ENCODE peak calls at places on chromosome 12, in four cellular contexts. S is IMR-90, Z is H1, X is H9. W is an unnamed sample.

GRCh38 chr12:104733717-104734175 is 224.3 kb downstream of the SLC41A2 start:
- DNase-seq in S (no peak), Z (no peak), X (peak), W (peak)

GRCh38 chr12:52543985-52544888 is 8.7 kb downstream of the KRT71 start:
- DNase-seq in Z (no peak), S (no peak), X (peak), W (no peak)

GRCh38 chr12:120996133-120996746 is 17.9 kb downstream of the HNF1A start:
- DNase-seq in X (no peak), S (no peak), Z (no peak), W (no peak)

GRCh38 chr12:52019123-52019770 is 12.5 kb downstream of the TAMALIN start:
- DNase-seq in Z (no peak), S (no peak), X (no peak), W (no peak)

GRCh38 chr12:47855502-47855901 is 35.8 kb upstream of the HDAC7 start:
- DNase-seq in Z (no peak), X (peak), S (no peak), W (no peak)

GRCh38 chr12:29893002-29893401 is 109.3 kb upstream of the TMTC1 start:
- DNase-seq in X (no peak), S (no peak), Z (no peak), W (no peak)

GRCh38 chr12:131349397-131350127 is 361.3 kb upstream of the SFSWAP start:
- DNase-seq in X (peak), Z (no peak), S (no peak), W (no peak)

GRCh38 chr12:5562581-5562980 is 130.7 kb downstream of the NTF3 start:
- DNase-seq in Z (no peak), S (no peak), X (no peak), W (no peak)

GRCh38 chr12:508795-509194 is 49.1 kb downstream of the B4GALNT3 start:
- DNase-seq in X (no peak), S (no peak), Z (no peak), W (no peak)

GRCh38 chr12:54228471-54228870 is 39.7 kb upstream of the SMUG1 start:
- DNase-seq in Z (no peak), X (no peak), S (no peak), W (no peak)

GRCh38 chr12:51636986-51637385 is 46.0 kb downstream of the SCN8A start:
- DNase-seq in S (no peak), Z (no peak), X (no peak), W (no peak)

GRCh38 chr12:33438890-33439586 is 581 bp downstream of the SYT10 start:
- DNase-seq in S (no peak), X (peak), Z (no peak), W (peak)

GRCh38 chr12:42474391-42474790 is 115.2 kb downstream of the PRICKLE1 start:
- DNase-seq in X (no peak), Z (no peak), S (peak), W (no peak)

GRCh38 chr12:74980510-74980909 is 229.1 kb downstream of the KCNC2 start:
- DNase-seq in S (no peak), Z (no peak), X (no peak), W (no peak)

GRCh38 chr12:29149691-29150382 is 759 bp downstream of the FAR2 start:
- DNase-seq in X (peak), S (no peak), Z (no peak), W (peak)

GRCh38 chr12:30417697-30418231 is 277.9 kb downstream of the IPO8 start:
- DNase-seq in S (peak), X (no peak), Z (no peak), W (peak)

GRCh38 chr12:105705765-105706164 is 375.3 kb downstream of the C12orf75 start:
- DNase-seq in X (peak), S (peak), Z (no peak), W (peak)

GRCh38 chr12:105253882-105254513 is 18.0 kb upstream of the APPL2 start:
- DNase-seq in S (peak), Z (no peak), X (no peak), W (peak)

GRCh38 chr12:53050426-53051057 is 677 bp downstream of the TNS2 start:
- DNase-seq in X (no peak), S (no peak), Z (no peak), W (no peak)

GRCh38 chr12:23472329-23472971 is 477.0 kb downstream of the SOX5 start:
- DNase-seq in S (no peak), Z (no peak), X (peak), W (peak)

GRCh38 chr12:121793501-121793835 is at the start of gene RHOF:
- DNase-seq in S (no peak), Z (no peak), X (no peak), W (no peak)

GRCh38 chr12:123233505-123234299 is 466 bp downstream of the MTRFR start:
- DNase-seq in X (no peak), S (no peak), Z (no peak), W (no peak)

GRCh38 chr12:131608740-131609665 is 101.9 kb upstream of the SFSWAP start:
- DNase-seq in Z (peak), X (peak), S (peak), W (peak)

GRCh38 chr12:13103391-13104033 is at the start of gene GSG1:
- DNase-seq in S (peak), Z (no peak), X (no peak), W (no peak)

GRCh38 chr12:57823131-57823907 is 4.8 kb upstream of the AVIL start:
- DNase-seq in S (no peak), Z (no peak), X (no peak), W (no peak)

GRCh38 chr12:114405199-114405448 is 820 bp downstream of the TBX5 start:
- DNase-seq in X (no peak), Z (no peak), S (no peak), W (peak)

GRCh38 chr12:131832393-131833231 is 4.4 kb downstream of the MMP17 start:
- DNase-seq in X (no peak), S (peak), Z (no peak), W (no peak)

GRCh38 chr12:119491814-119492213 is 101.8 kb upstream of the TMEM233 start:
- DNase-seq in X (no peak), Z (no peak), S (no peak), W (no peak)

GRCh38 chr12:104578453-104578852 is 121.7 kb downstream of the CHST11 start:
- DNase-seq in X (no peak), S (peak), Z (no peak), W (peak)

GRCh38 chr12:44385964-44386363 is 490.2 kb downstream of the NELL2 start:
- DNase-seq in Z (no peak), X (no peak), S (no peak), W (no peak)

GRCh38 chr12:124917135-124917840 is 2.8 kb upstream of the UBC start:
- DNase-seq in Z (peak), X (peak), S (peak), W (peak)

GRCh38 chr12:25200703-25201102 is 5.7 kb downstream of the ETFRF1 start:
- DNase-seq in S (peak), X (no peak), Z (no peak), W (no peak)

GRCh38 chr12:119710941-119711551 is 43.1 kb downstream of the PRKAB1 start:
- DNase-seq in Z (no peak), X (no peak), S (no peak), W (no peak)

GRCh38 chr12:127296591-127296990 is 970.4 kb upstream of the TMEM132C start:
- DNase-seq in Z (no peak), X (no peak), S (no peak), W (no peak)
- H4K5ac ChIP-seq in Z (no peak), X (no peak), S (no peak), W (no peak)

DNA sequence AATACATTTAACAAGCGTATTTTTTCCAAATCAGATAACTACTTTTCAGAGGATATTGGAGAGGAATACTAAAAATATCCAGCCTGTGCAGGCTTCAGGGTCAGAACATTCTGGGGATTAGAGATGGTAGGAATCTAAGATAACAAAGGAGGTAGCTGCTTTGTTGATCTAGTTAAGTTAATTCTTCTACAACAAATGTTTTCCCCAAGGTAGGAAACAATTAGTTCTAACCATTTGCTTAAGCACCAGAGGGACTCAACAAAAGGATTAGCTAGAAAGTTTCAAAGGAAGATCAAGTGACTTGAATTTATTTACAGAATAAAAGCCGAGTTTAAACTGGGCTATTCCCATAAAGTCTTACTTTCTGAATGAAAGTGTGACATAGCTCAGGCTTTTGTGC is 524.2 kb downstream of the TMTC2 start:
- DNase-seq in S (no peak), Z (no peak), X (no peak), W (peak)
- H4K5ac ChIP-seq in S (no peak), Z (peak), X (no peak), W (no peak)

GRCh38 chr12:3216726-3217682 is 139.8 kb downstream of the TSPAN9 start:
- DNase-seq in Z (no peak), X (no peak), S (peak), W (no peak)

GRCh38 chr12:3214508-3215365 is 137.6 kb downstream of the TSPAN9 start:
- DNase-seq in S (no peak), X (peak), Z (no peak), W (peak)

GRCh38 chr12:3215410-3215975 is 138.3 kb downstream of the TSPAN9 start:
- DNase-seq in X (no peak), S (no peak), Z (no peak), W (no peak)

GRCh38 chr12:3217683-3218079 is 140.5 kb downstream of the TSPAN9 start:
- DNase-seq in S (no peak), X (no peak), Z (no peak), W (no peak)

DNA sequence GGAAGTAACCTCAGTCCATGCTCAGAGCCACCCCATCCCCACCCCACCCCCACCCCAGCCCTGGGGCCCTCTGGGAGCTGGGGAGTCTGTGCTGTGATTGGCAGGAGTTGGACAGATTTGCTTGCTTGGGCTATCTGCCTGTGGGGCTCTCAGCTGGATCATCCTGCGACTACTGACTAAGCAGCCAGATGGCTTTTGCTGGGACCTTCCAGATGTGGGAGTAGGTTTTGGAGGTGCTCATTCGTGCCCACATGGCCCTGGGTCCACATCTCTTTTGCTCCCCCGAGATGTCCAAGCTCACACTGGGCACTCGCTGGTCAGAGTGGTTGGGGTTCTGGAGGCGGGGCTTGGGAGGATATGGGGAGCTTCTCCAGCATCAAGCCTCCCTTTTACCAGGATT is 138.9 kb downstream of the TSPAN9 start:
- DNase-seq in X (no peak), S (peak), Z (no peak), W (no peak)
- H4K5ac ChIP-seq in X (no peak), S (no peak), Z (no peak), W (no peak)

DNA sequence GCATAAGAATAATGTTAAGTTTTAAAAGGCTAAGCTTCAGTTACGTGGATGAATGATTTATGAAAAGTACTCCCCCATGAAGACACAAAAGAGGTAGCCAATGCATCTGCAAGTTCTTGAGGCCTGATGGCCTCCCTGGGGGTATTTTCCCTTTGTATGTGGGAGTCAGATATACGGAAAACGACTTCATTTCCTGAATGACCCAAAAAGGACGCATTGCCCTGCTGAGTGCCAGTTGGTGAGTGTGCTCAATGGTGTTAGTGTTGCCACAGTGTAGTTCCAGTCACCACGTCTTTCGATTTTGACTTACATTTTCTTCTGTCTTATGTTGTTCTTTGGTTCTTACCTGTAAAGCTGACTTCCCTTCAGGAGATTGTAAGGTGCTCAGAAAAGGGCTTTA is 8.0 kb downstream of the ETV6 start:
- DNase-seq in X (no peak), Z (no peak), S (no peak), W (peak)
- H4K5ac ChIP-seq in X (no peak), Z (no peak), S (no peak), W (no peak)

GRCh38 chr12:92938623-92939022 is 9.5 kb upstream of the EEA1 start:
- DNase-seq in X (no peak), S (no peak), Z (no peak), W (no peak)
- H4K5ac ChIP-seq in X (no peak), S (no peak), Z (no peak), W (no peak)

GRCh38 chr12:21526721-21527345 is 737 bp downstream of the SPX start:
- DNase-seq in S (no peak), X (no peak), Z (no peak), W (no peak)
- H4K5ac ChIP-seq in S (no peak), X (no peak), Z (no peak), W (no peak)

GRCh38 chr12:112032292-112032691 is 19.1 kb downstream of the ERP29 start:
- DNase-seq in Z (no peak), X (no peak), S (no peak), W (no peak)

GRCh38 chr12:112031472-112031871 is 18.2 kb downstream of the ERP29 start:
- DNase-seq in X (no peak), S (peak), Z (no peak), W (no peak)

GRCh38 chr12:112025808-112026375 is 12.7 kb downstream of the ERP29 start:
- DNase-seq in Z (no peak), S (no peak), X (no peak), W (peak)

GRCh38 chr12:112023759-112024396 is 10.7 kb downstream of the ERP29 start:
- DNase-seq in S (no peak), Z (no peak), X (no peak), W (no peak)

GRCh38 chr12:112029326-112029725 is 16.1 kb downstream of the ERP29 start:
- DNase-seq in X (no peak), S (no peak), Z (no peak), W (no peak)
- H4K5ac ChIP-seq in X (no peak), S (no peak), Z (no peak), W (no peak)

DNA sequence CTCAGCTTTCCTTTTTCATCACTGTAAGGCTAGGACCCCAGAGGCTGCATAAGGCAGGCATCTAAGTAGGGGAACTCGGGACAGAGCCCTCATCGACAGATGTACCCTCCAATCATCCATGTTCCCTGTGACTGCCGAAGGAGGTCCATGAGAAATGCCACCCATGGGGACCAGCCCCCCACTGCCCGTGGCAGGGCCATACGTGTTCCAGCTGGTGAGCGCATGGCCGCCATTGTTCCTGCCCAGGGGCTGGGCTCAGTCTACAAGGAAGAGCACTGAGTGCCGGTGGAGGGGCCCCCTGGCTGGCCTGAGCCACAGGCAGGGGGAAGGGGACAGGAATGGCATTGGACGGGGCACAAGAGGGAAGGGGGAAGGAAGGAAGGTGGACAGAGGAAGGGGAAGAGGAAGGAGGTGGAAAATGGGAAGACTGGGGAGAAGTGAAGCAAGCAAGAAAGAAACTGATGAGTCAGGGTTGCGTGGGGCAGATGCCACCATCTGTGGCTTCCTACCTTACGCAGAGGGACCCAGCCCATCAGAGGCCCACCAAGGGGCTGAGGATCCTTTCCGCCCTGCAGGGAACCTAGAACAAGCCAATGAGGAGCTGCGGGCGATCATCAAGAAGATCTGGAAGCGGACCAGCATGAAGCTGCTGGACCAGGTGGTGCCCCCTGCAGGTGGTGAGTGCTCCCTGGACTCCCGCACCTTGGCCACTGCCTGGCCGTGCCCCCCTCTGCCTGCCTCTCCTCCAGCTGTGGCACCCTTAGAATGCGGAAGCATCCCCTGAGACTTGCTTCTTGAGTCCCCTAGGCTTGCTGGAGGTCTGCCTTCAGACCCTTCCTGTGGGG is 120.6 kb upstream of the FKBP4 start:
- DNase-seq in Z (no peak), S (no peak), X (peak), W (peak)
- H4K5ac ChIP-seq in Z (no peak), S (no peak), X (no peak), W (no peak)

W was measured in mesendoderm.